ENCODE peak calls at places on chromosome 3, in seven cellular contexts. J, L, M, I, X, D and G are unnamed samples.
A peak's percentile ranks its signal among the peaks of the same experiment; 100 is the strongest.

GRCh38 chr3:131735121-131735520 is 232.3 kb upstream of the MRPL3 start:
- DNase-seq in J (peak; percentile 78), L (no peak), M (no peak), I (no peak), X (no peak), D (no peak), G (no peak)

GRCh38 chr3:197132916-197133530 is 103.4 kb upstream of the MELTF start:
- DNase-seq in J (peak; percentile 40), L (no peak), M (peak; percentile 14), I (no peak), X (no peak), D (no peak), G (no peak)

GRCh38 chr3:157533298-157533870 is 30.2 kb upstream of the VEPH1 start:
- DNase-seq in J (peak; percentile 88), L (no peak), M (no peak), I (no peak), X (peak; percentile 76), D (peak; percentile 92), G (peak; percentile 24)

GRCh38 chr3:186099178-186099577 is 9.7 kb downstream of the ETV5 start:
- DNase-seq in J (peak; percentile 86), L (no peak), M (peak; percentile 94), I (peak; percentile 8), X (no peak), D (peak; percentile 71), G (no peak)

GRCh38 chr3:40588406-40588805 is 63.6 kb downstream of the ZNF621 start:
- DNase-seq in J (no peak), L (no peak), M (no peak), I (no peak), X (no peak), D (no peak), G (no peak)

GRCh38 chr3:35639251-35640185 is at the start of gene ARPP21:
- DNase-seq in J (peak; percentile 1), L (no peak), M (peak; percentile 88), I (peak; percentile 27), X (no peak), D (peak; percentile 10), G (peak; percentile 37)

GRCh38 chr3:8851703-8852102 is 82.3 kb upstream of the OXTR start:
- DNase-seq in J (peak; percentile 99), L (no peak), M (no peak), I (no peak), X (peak; percentile 71), D (no peak), G (no peak)

GRCh38 chr3:107064445-107065060 is 312.7 kb upstream of the CCDC54 start:
- DNase-seq in J (peak; percentile 79), L (no peak), M (peak; percentile 91), I (peak; percentile 72), X (peak; percentile 46), D (peak; percentile 91), G (peak; percentile 84)